ENCODE peak calls at places on chromosomes 6 and 20, in seven cellular contexts. A, I, N, O, L, K and Q are unnamed samples.

GRCh38 chr20:64044484-64045247 is 4.8 kb downstream of the SOX18 start:
- DNase-seq in A (no peak), O (no peak), K (peak), L (no peak), I (peak), N (peak), Q (no peak)

GRCh38 chr6:35426074-35426473 is 26.1 kb upstream of the FANCE start:
- DNase-seq in N (no peak), I (no peak), L (no peak), O (no peak), A (no peak), K (no peak), Q (no peak)

GRCh38 chr6:37083243-37084138 is 78.0 kb downstream of the FGD2 start:
- DNase-seq in I (peak), L (peak), K (peak), A (peak), N (peak), O (no peak), Q (no peak)

GRCh38 chr6:55675936-55676335 is 96.9 kb upstream of the HMGCLL1 start:
- DNase-seq in A (no peak), K (no peak), I (no peak), L (no peak), O (no peak), N (no peak), Q (no peak)

GRCh38 chr6:158837684-158838625 is 18.8 kb upstream of the EZR start:
- DNase-seq in K (no peak), L (no peak), I (no peak), O (no peak), A (no peak), N (peak), Q (no peak)

GRCh38 chr6:167699141-167700036 is 127.3 kb upstream of the AFDN start:
- DNase-seq in N (no peak), L (no peak), A (peak), I (peak), O (no peak), K (peak), Q (no peak)

GRCh38 chr6:168132531-168133184 is 53.6 kb upstream of the FRMD1 start:
- DNase-seq in I (peak), K (peak), L (peak), N (peak), O (no peak), A (peak), Q (no peak)

GRCh38 chr6:44169886-44170570 is 11.4 kb downstream of the CAPN11 start:
- DNase-seq in N (no peak), L (no peak), O (no peak), A (no peak), K (no peak), I (no peak), Q (no peak)

GRCh38 chr6:35302604-35303218 is 5.1 kb downstream of the DEF6 start:
- DNase-seq in A (peak), O (no peak), I (peak), L (no peak), N (peak), K (peak), Q (no peak)

GRCh38 chr6:151059612-151060095 is 180.1 kb upstream of the AKAP12 start:
- DNase-seq in I (no peak), L (no peak), K (no peak), O (no peak), A (no peak), N (no peak), Q (no peak)

GRCh38 chr6:158621694-158622544 is 22.6 kb downstream of the DYNLT1 start:
- DNase-seq in I (no peak), N (no peak), A (no peak), O (no peak), L (no peak), K (no peak), Q (no peak)

GRCh38 chr6:79841577-79842381 is 105.6 kb downstream of the ELOVL4 start:
- DNase-seq in K (no peak), A (no peak), O (no peak), L (no peak), N (no peak), I (no peak), Q (no peak)

GRCh38 chr6:49563006-49563886 is 12.8 kb downstream of the C6orf141 start:
- DNase-seq in L (no peak), O (no peak), I (no peak), K (no peak), N (no peak), A (no peak), Q (no peak)

GRCh38 chr6:151425561-151425960 is 26.4 kb downstream of the RMND1 start:
- DNase-seq in A (no peak), L (no peak), N (no peak), O (no peak), I (peak), K (no peak), Q (no peak)

GRCh38 chr6:40778186-40778585 is 191.0 kb upstream of the LRFN2 start:
- DNase-seq in L (no peak), A (no peak), O (no peak), I (no peak), N (peak), K (no peak), Q (no peak)

GRCh38 chr20:49633023-49633422 is 65.1 kb upstream of the PTGIS start:
- DNase-seq in K (no peak), O (no peak), I (no peak), N (no peak), L (no peak), A (no peak), Q (no peak)

GRCh38 chr20:17747431-17747846 is 47.7 kb downstream of the BANF2 start:
- DNase-seq in K (peak), O (no peak), N (peak), A (no peak), I (peak), L (peak), Q (no peak)

GRCh38 chr6:81751388-81752083 is 945 bp downstream of the TENT5A start:
- DNase-seq in O (no peak), I (peak), N (peak), L (no peak), K (peak), A (peak), Q (no peak)

GRCh38 chr20:13814672-13815071 is 29.8 kb downstream of the NDUFAF5 start:
- DNase-seq in O (no peak), I (no peak), L (no peak), N (no peak), K (no peak), A (no peak), Q (no peak)

GRCh38 chr20:57323034-57323433 is 6.6 kb upstream of the SPO11 start:
- DNase-seq in I (peak), K (no peak), N (peak), A (peak), L (peak), O (no peak), Q (no peak)

GRCh38 chr6:52612336-52613096 is 35.7 kb upstream of the TRAM2 start:
- DNase-seq in N (no peak), O (no peak), L (no peak), I (no peak), A (no peak), K (no peak), Q (no peak)

GRCh38 chr6:112429226-112429625 is 82.1 kb downstream of the RFPL4B start:
- DNase-seq in N (no peak), A (no peak), O (no peak), I (peak), K (no peak), L (no peak), Q (no peak)

GRCh38 chr20:46520976-46521579 is 7.7 kb upstream of the ZNF334 start:
- DNase-seq in I (peak), N (peak), A (peak), O (peak), K (no peak), L (peak), Q (peak)

GRCh38 chr6:3337521-3338350 is 79.0 kb downstream of the PSMG4 start:
- DNase-seq in K (no peak), N (peak), L (no peak), A (no peak), I (peak), O (no peak), Q (no peak)

GRCh38 chr20:33516882-33517281 is 27.0 kb downstream of the CBFA2T2 start:
- DNase-seq in L (no peak), K (no peak), O (no peak), N (no peak), A (no peak), I (no peak), Q (no peak)

GRCh38 chr6:16108419-16108818 is 20.5 kb upstream of the MYLIP start:
- DNase-seq in A (no peak), L (no peak), K (no peak), O (no peak), I (no peak), N (no peak), Q (no peak)

GRCh38 chr6:148578489-148578814 is 168.4 kb upstream of the UST start:
- DNase-seq in A (no peak), N (no peak), L (no peak), I (no peak), O (no peak), K (no peak), Q (no peak)

GRCh38 chr20:44598413-44599290 is 16.3 kb downstream of the PKIG start:
- DNase-seq in O (no peak), N (no peak), A (no peak), K (peak), I (no peak), L (no peak), Q (no peak)

GRCh38 chr6:54891536-54891935 is 45.0 kb downstream of the FAM83B start:
- DNase-seq in N (no peak), A (no peak), I (no peak), O (no peak), L (no peak), K (no peak), Q (no peak)

GRCh38 chr20:2759603-2760360 is 40.6 kb downstream of the CPXM1 start:
- DNase-seq in K (no peak), I (no peak), N (no peak), L (no peak), O (no peak), A (no peak), Q (no peak)

GRCh38 chr6:121480099-121480713 is 44.8 kb downstream of the GJA1 start:
- DNase-seq in A (no peak), N (no peak), O (no peak), K (no peak), I (no peak), L (no peak), Q (no peak)

GRCh38 chr20:49775229-49775693 is 37.4 kb upstream of the SLC9A8 start:
- DNase-seq in I (peak), L (no peak), O (no peak), K (peak), A (peak), N (peak), Q (no peak)

GRCh38 chr6:41053056-41053455 is at the start of gene APOBEC2:
- DNase-seq in O (no peak), K (peak), I (no peak), L (no peak), A (no peak), N (no peak), Q (no peak)

GRCh38 chr20:2752631-2753455 is 47.6 kb downstream of the CPXM1 start:
- DNase-seq in K (peak), I (peak), L (no peak), A (no peak), N (peak), O (peak), Q (no peak)

GRCh38 chr20:19787366-19787765 is 29.3 kb downstream of the RIN2 start:
- DNase-seq in A (no peak), I (no peak), O (no peak), L (no peak), N (no peak), K (no peak), Q (no peak)

GRCh38 chr20:1861347-1861987 is 33.7 kb upstream of the SIRPA start:
- DNase-seq in O (no peak), L (no peak), A (no peak), I (no peak), N (peak), K (no peak), Q (no peak)

GRCh38 chr20:38435555-38435939 is 419 bp upstream of the SNHG17 start:
- DNase-seq in O (no peak), A (no peak), N (no peak), K (no peak), I (no peak), L (peak), Q (no peak)

GRCh38 chr20:52016022-52016421 is 175.6 kb downstream of the ZFP64 start:
- DNase-seq in N (no peak), O (no peak), L (no peak), A (no peak), I (no peak), K (no peak), Q (no peak)

GRCh38 chr6:141199074-141199473 is 933.7 kb upstream of the GJE1 start:
- DNase-seq in K (no peak), N (no peak), I (no peak), O (no peak), A (no peak), L (no peak), Q (no peak)